ENCODE peak calls at places on chromosomes 4 and X, in six cellular contexts. N is IMR-90, U is H9, W is neuronal stem cell, G is mesenchymal stem cell, D is mesendoderm. S is an unnamed sample.

GRCh38 chr4:99885063-99885664 is 9.1 kb downstream of the LAMTOR3 start:
- DNase-seq in D (peak; percentile 55), U (no peak), W (no peak), N (peak; percentile 38), G (peak; percentile 62), S (peak; percentile 57)

GRCh38 chrX:44267116-44267515 is 76.4 kb downstream of the EFHC2 start:
- DNase-seq in D (no peak), G (no peak), U (no peak), N (no peak), W (no peak), S (no peak)

GRCh38 chr4:176575141-176575731 is 217.5 kb downstream of the VEGFC start:
- DNase-seq in G (peak; percentile 36), D (no peak), U (no peak), N (peak; percentile 28), W (no peak), S (no peak)

GRCh38 chrX:85627363-85627762 is 247.9 kb upstream of the POF1B start:
- DNase-seq in N (peak; percentile 5), D (peak; percentile 18), G (no peak), U (no peak), W (no peak), S (no peak)

GRCh38 chr4:147599764-147600163 is 17.4 kb upstream of the TMEM184C start:
- DNase-seq in N (peak; percentile 71), W (no peak), U (no peak), D (peak; percentile 45), G (peak; percentile 28), S (peak; percentile 64)

GRCh38 chr4:181647396-181648107 is 595.6 kb upstream of the TENM3 start:
- DNase-seq in U (no peak), D (no peak), W (no peak), G (no peak), N (peak; percentile 51), S (no peak)

GRCh38 chrX:18920079-18920478 is 63.8 kb downstream of the PHKA2 start:
- DNase-seq in D (no peak), G (no peak), U (no peak), W (no peak), N (no peak), S (no peak)

GRCh38 chr4:156547891-156548290 is 423.7 kb downstream of the PDGFC start:
- DNase-seq in N (peak; percentile 23), G (peak; percentile 63), U (no peak), W (no peak), D (no peak), S (no peak)

GRCh38 chr4:61716437-61716836 is 516.3 kb downstream of the ADGRL3 start:
- DNase-seq in D (no peak), G (no peak), W (no peak), N (no peak), U (no peak), S (no peak)

GRCh38 chr4:112616984-112617383 is 19.7 kb downstream of the ZGRF1 start:
- DNase-seq in N (no peak), G (no peak), D (no peak), U (no peak), W (no peak), S (no peak)

GRCh38 chr4:164959896-164960295 is 17.6 kb downstream of the TRIM61 start:
- DNase-seq in D (no peak), W (no peak), G (no peak), N (peak; percentile 22), U (no peak), S (peak; percentile 32)

GRCh38 chr4:86493460-86493859 is 100.7 kb upstream of the PTPN13 start:
- DNase-seq in G (no peak), U (no peak), D (no peak), W (no peak), N (peak; percentile 36), S (no peak)

GRCh38 chrX:40644821-40645358 is 2.5 kb downstream of the CXorf38 start:
- DNase-seq in G (peak; percentile 79), U (no peak), D (peak; percentile 6), N (peak; percentile 74), W (no peak), S (peak; percentile 1)

GRCh38 chr4:158856852-158857251 is 88.0 kb downstream of the FNIP2 start:
- DNase-seq in G (peak; percentile 59), D (peak; percentile 48), U (no peak), N (peak; percentile 68), W (no peak), S (peak; percentile 58)

GRCh38 chr4:10831727-10832408 is 147.3 kb upstream of the CLNK start:
- DNase-seq in G (no peak), D (no peak), W (no peak), N (no peak), U (no peak), S (no peak)

GRCh38 chr4:158782539-158783360 is 13.9 kb downstream of the FNIP2 start:
- DNase-seq in N (peak; percentile 61), W (no peak), U (no peak), G (no peak), D (peak; percentile 83), S (no peak)

GRCh38 chrX:66833426-66833825 is 194.5 kb upstream of the EDA2R start:
- DNase-seq in D (no peak), U (no peak), W (no peak), G (no peak), N (no peak), S (no peak)

GRCh38 chrX:46965125-46965758 is 53.0 kb downstream of the JADE3 start:
- DNase-seq in N (peak; percentile 73), U (no peak), D (no peak), G (peak; percentile 69), W (no peak), S (no peak)

GRCh38 chr4:189143255-189143654 is 797.4 kb upstream of the FRG1 start:
- DNase-seq in U (no peak), W (no peak), G (peak; percentile 80), D (no peak), N (peak; percentile 66), S (peak; percentile 21)

GRCh38 chrX:54198262-54198661 is 15.2 kb upstream of the FAM120C start:
- DNase-seq in N (no peak), G (no peak), U (peak; percentile 28), W (no peak), D (peak; percentile 30), S (no peak)

GRCh38 chrX:69024931-69025330 is 140.3 kb downstream of the PJA1 start:
- DNase-seq in N (peak; percentile 59), W (no peak), D (peak; percentile 49), U (peak; percentile 59), G (peak; percentile 41), S (peak; percentile 27)

GRCh38 chr4:186037692-186038658 is 31.0 kb upstream of the TLR3 start:
- DNase-seq in D (peak; percentile 76), N (peak; percentile 80), W (peak; percentile 82), U (no peak), G (peak; percentile 73), S (peak; percentile 60)

GRCh38 chrX:69101655-69102251 is 63.5 kb downstream of the PJA1 start:
- DNase-seq in N (no peak), G (no peak), U (no peak), W (no peak), D (no peak), S (no peak)

GRCh38 chrX:55742649-55743048 is 25.1 kb downstream of the RRAGB start:
- DNase-seq in D (no peak), W (no peak), N (no peak), G (no peak), U (no peak), S (no peak)

GRCh38 chrX:2867191-2867590 is 38.5 kb downstream of the GYG2 start:
- DNase-seq in D (no peak), W (no peak), G (no peak), U (no peak), N (no peak), S (no peak)

GRCh38 chrX:118536687-118537461 is 41.3 kb downstream of the DOCK11 start:
- DNase-seq in D (peak; percentile 50), U (no peak), G (peak; percentile 42), W (no peak), N (peak; percentile 33), S (no peak)

GRCh38 chr4:67104145-67104544 is 441.2 kb downstream of the CENPC start:
- DNase-seq in U (no peak), G (no peak), D (peak; percentile 18), W (no peak), N (no peak), S (no peak)

GRCh38 chr4:67101612-67102011 is 443.7 kb downstream of the CENPC start:
- DNase-seq in N (no peak), G (no peak), W (no peak), U (no peak), D (no peak), S (no peak)

GRCh38 chr4:67103001-67103737 is 442.1 kb downstream of the CENPC start:
- DNase-seq in D (peak; percentile 35), W (no peak), N (no peak), U (no peak), G (no peak), S (no peak)

GRCh38 chr4:67109276-67109675 is 436.0 kb downstream of the CENPC start:
- DNase-seq in D (no peak), U (no peak), G (no peak), N (no peak), W (no peak), S (no peak)

DNA sequence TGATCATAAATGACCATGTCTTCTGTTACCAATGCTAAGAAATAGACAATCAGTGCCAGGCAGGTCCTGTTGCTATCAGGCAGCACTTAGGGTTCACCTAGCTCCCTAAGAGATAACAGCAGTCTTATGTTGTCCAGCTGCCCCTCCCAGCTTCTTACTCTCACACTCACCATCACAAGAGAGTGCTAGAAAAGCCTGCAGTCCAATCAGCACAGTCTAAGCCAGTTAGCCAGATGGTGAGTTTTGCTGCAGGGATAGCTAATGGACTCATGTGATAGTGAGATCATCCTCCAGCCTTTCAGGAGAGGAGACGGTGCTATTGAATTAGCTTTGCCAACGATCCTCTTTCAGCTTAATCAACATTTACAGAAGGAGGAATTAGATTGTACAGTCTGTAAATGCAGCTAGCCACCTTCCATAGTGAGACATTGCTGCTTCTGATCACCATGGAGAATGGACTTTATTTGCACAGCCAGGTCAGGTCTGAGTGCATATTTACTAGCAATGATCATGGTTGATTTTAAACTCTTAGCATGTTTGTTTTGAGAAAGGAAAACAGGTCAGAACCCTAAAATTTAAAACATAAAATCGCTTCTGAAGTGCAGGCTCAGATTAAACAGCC is 438.3 kb downstream of the CENPC start:
- DNase-seq in N (no peak), D (peak; percentile 56), G (peak; percentile 35), U (no peak), W (no peak), S (no peak)
- H3K23ac ChIP-seq in N (no peak overlapping the region), D (no peak overlapping the region), G (no peak overlapping the region), U (no peak overlapping the region), W (no peak overlapping the region), S (no peak overlapping the region)

GRCh38 chr4:4412661-4413372 is 25.9 kb downstream of the NSG1 start:
- DNase-seq in U (no peak), G (no peak), W (no peak), D (no peak), N (no peak), S (no peak)
- H3K23ac ChIP-seq in U (no peak overlapping the region), G (no peak overlapping the region), W (no peak overlapping the region), D (no peak overlapping the region), N (no peak overlapping the region), S (no peak overlapping the region)

DNA sequence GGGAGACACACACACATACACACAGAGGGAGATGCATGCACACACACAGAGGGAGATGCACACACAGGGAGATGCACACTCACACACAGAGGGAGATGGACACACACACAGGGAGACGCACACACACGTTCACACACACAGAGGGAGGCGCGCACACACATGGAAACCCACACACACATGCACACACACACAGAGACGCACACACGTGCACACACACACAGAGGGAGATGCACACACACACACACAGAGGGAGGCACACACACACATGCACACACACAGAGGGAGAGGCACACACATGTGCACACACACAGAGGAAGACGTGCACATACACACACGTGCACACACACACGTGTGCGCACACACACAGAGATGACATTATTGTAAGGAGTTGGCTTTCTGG is 79.1 kb downstream of the HMX1 start:
- DNase-seq in W (no peak), U (no peak), G (no peak), N (no peak), D (no peak), S (no peak)
- H3K23ac ChIP-seq in W (peak overlapping the region; percentile 90), U (no peak overlapping the region), G (no peak overlapping the region), N (no peak overlapping the region), D (no peak overlapping the region), S (no peak overlapping the region)

GRCh38 chr4:170522427-170522970 is 432.7 kb upstream of the AADAT start:
- DNase-seq in D (no peak), W (no peak), G (no peak), U (no peak), N (no peak), S (no peak)
- H3K23ac ChIP-seq in D (no peak overlapping the region), W (no peak overlapping the region), G (no peak overlapping the region), U (no peak overlapping the region), N (no peak overlapping the region), S (no peak overlapping the region)

S was measured in trophoblast cell.